ENCODE peak calls at places on chromosomes 5 and 9, in four cellular contexts. J is posterior vena cava; L is ELR; C is stimulated activated CD4-positive, alpha-beta T cell treated with anti-CD3 and anti-CD28 coated beads, Interleukin-4, amount 100 ng/mL, for 4 hours. S is an unnamed sample.

GRCh38 chr5:368162-369084 is 46.9 kb downstream of the AHRR start:
- DNase-seq in J (peak), L (peak), C (no peak), S (peak)

GRCh38 chr5:5266296-5266695 is 126.2 kb downstream of the ADAMTS16 start:
- DNase-seq in J (no peak), L (no peak), C (no peak), S (no peak)

GRCh38 chr5:178265746-178266145 is 33.1 kb upstream of the PHYKPL start:
- DNase-seq in J (no peak), L (no peak), C (no peak), S (no peak)

GRCh38 chr9:116189683-116190082 is 36.1 kb downstream of the PAPPA start:
- DNase-seq in J (no peak), L (no peak), C (no peak), S (no peak)

GRCh38 chr5:134005415-134006118 is 792 bp upstream of the VDAC1 start:
- DNase-seq in J (peak), L (no peak), C (no peak), S (no peak)

GRCh38 chr5:139462582-139463276 is at the start of gene ECSCR:
- DNase-seq in J (no peak), L (no peak), C (no peak), S (no peak)

GRCh38 chr9:95494022-95494415 is 22.8 kb downstream of the PTCH1 start:
- DNase-seq in J (no peak), L (no peak), C (peak), S (no peak)

GRCh38 chr5:59724482-59725392 is 168.8 kb downstream of the PDE4D start:
- DNase-seq in J (peak), L (peak), C (no peak), S (peak)

GRCh38 chr5:156475182-156475830 is 148.3 kb downstream of the SGCD start:
- DNase-seq in J (no peak), L (no peak), C (no peak), S (no peak)

GRCh38 chr9:83068414-83068813 is 5.5 kb upstream of the RASEF start:
- DNase-seq in J (no peak), L (no peak), C (no peak), S (no peak)

GRCh38 chr5:91706785-91707520 is 323.8 kb upstream of the ARRDC3 start:
- DNase-seq in J (no peak), L (no peak), C (no peak), S (no peak)

GRCh38 chr5:100306000-100306399 is 229.2 kb upstream of the FAM174A start:
- DNase-seq in J (no peak), L (no peak), C (no peak), S (no peak)

GRCh38 chr5:80034962-80035821 is at the start of gene THBS4:
- DNase-seq in J (no peak), L (no peak), C (no peak), S (no peak)

GRCh38 chr5:10457682-10458574 is 16.2 kb downstream of the ROPN1L start:
- DNase-seq in J (no peak), L (no peak), C (no peak), S (no peak)

GRCh38 chr5:80559244-80559643 is 10.8 kb downstream of the ANKRD34B start:
- DNase-seq in J (no peak), L (no peak), C (no peak), S (no peak)

GRCh38 chr9:37675661-37676060 is 24.9 kb downstream of the FRMPD1 start:
- DNase-seq in J (no peak), L (no peak), C (no peak), S (no peak)

GRCh38 chr5:99032234-99033013 is 103.6 kb upstream of the CHD1 start:
- DNase-seq in J (no peak), L (peak), C (peak), S (peak)

GRCh38 chr9:21546949-21547348 is 64.8 kb upstream of the IFNE start:
- DNase-seq in J (no peak), L (no peak), C (no peak), S (no peak)

GRCh38 chr9:86328153-86328552 is 26.1 kb downstream of the TUT7 start:
- DNase-seq in J (no peak), L (no peak), C (no peak), S (no peak)

GRCh38 chr9:2620876-2621677 is 510 bp upstream of the VLDLR start:
- DNase-seq in J (peak), L (peak), C (peak), S (peak)

GRCh38 chr9:112712678-112713077 is 5.2 kb downstream of the INIP start:
- DNase-seq in J (no peak), L (no peak), C (no peak), S (no peak)

GRCh38 chr5:133688386-133688785 is 76.0 kb upstream of the FSTL4 start:
- DNase-seq in J (no peak), L (peak), C (no peak), S (no peak)

GRCh38 chr9:110049699-110050450 is 158.1 kb downstream of the C9orf152 start:
- DNase-seq in J (peak), L (peak), C (no peak), S (no peak)

GRCh38 chr5:115873392-115873791 is 31.7 kb downstream of the AP3S1 start:
- DNase-seq in J (no peak), L (peak), C (no peak), S (no peak)

GRCh38 chr5:116395178-116395577 is 179.4 kb downstream of the SEMA6A start:
- DNase-seq in J (no peak), L (no peak), C (no peak), S (no peak)

GRCh38 chr9:134807726-134808125 is 72.9 kb upstream of the FCN2 start:
- DNase-seq in J (no peak), L (no peak), C (no peak), S (no peak)

GRCh38 chr9:38090170-38090569 is 21.1 kb upstream of the SHB start:
- DNase-seq in J (no peak), L (no peak), C (no peak), S (no peak)

GRCh38 chr5:10552183-10553143 is 11.4 kb upstream of the ANKRD33B start:
- DNase-seq in J (no peak), L (peak), C (no peak), S (no peak)

GRCh38 chr5:167812871-167813270 is 478.6 kb upstream of the WWC1 start:
- DNase-seq in J (no peak), L (no peak), C (no peak), S (no peak)

GRCh38 chr5:75368391-75368790 is 31.4 kb downstream of the HMGCR start:
- DNase-seq in J (no peak), L (peak), C (no peak), S (no peak)

GRCh38 chr5:31607546-31607945 is 31.4 kb upstream of the PDZD2 start:
- DNase-seq in J (no peak), L (no peak), C (no peak), S (no peak)

GRCh38 chr9:127742435-127743088 is 7.5 kb upstream of the TOR2A start:
- DNase-seq in J (no peak), L (peak), C (no peak), S (peak)

GRCh38 chr5:134086943-134087305 is 27.6 kb upstream of the TCF7 start:
- DNase-seq in J (peak), L (no peak), C (peak), S (no peak)

GRCh38 chr9:33466565-33467495 is 6.9 kb downstream of the NOL6 start:
- DNase-seq in J (peak), L (peak), C (peak), S (no peak)

GRCh38 chr5:179610109-179610902 is 13.2 kb downstream of the HNRNPH1 start:
- DNase-seq in J (peak), L (no peak), C (no peak), S (no peak)

GRCh38 chr9:137973829-137974416 is 96.3 kb downstream of the CACNA1B start:
- DNase-seq in J (peak), L (no peak), C (no peak), S (no peak)

GRCh38 chr9:76658510-76659231 is 105.6 kb upstream of the PCA3 start:
- DNase-seq in J (no peak), L (peak), C (no peak), S (no peak)

GRCh38 chr5:849651-850301 is 1.0 kb downstream of the ZDHHC11 start:
- DNase-seq in J (peak), L (no peak), C (no peak), S (no peak)

S was measured in foreskin melanocyte.